ENCODE peak calls at places on chromosomes 2 and 18, in five cellular contexts. T, K, L, M and I are unnamed samples.

GRCh38 chr18:48674198-48674721 is 135.4 kb downstream of the CTIF start:
- DNase-seq in T (no peak), K (no peak), L (peak; percentile 75), M (no peak), I (no peak)

GRCh38 chr2:232348936-232349335 is 29.6 kb upstream of the ALPP start:
- DNase-seq in T (peak; percentile 28), K (no peak), L (no peak), M (no peak), I (no peak)

GRCh38 chr18:64966667-64967066 is 784.1 kb upstream of the CDH7 start:
- DNase-seq in T (no peak), K (no peak), L (no peak), M (no peak), I (peak; percentile 24)

GRCh38 chr2:56260415-56260814 is 76.6 kb downstream of the CCDC85A start:
- DNase-seq in T (no peak), K (no peak), L (no peak), M (no peak), I (no peak)

GRCh38 chr2:176088048-176088936 is 4.2 kb upstream of the HOXD13 start:
- DNase-seq in T (peak; percentile 55), K (no peak), L (peak; percentile 80), M (no peak), I (no peak)

GRCh38 chr2:126839711-126840110 is 59.0 kb upstream of the TEX51 start:
- DNase-seq in T (no peak), K (no peak), L (no peak), M (no peak), I (no peak)

GRCh38 chr2:232386740-232387450 is 8.3 kb downstream of the ALPP start:
- DNase-seq in T (peak; percentile 69), K (no peak), L (no peak), M (no peak), I (no peak)

GRCh38 chr18:79569720-79570119 is 109.9 kb upstream of the CTDP1 start:
- DNase-seq in T (no peak), K (peak; percentile 7), L (peak; percentile 7), M (no peak), I (no peak)

GRCh38 chr2:10159086-10159485 is 36.5 kb downstream of the RRM2 start:
- DNase-seq in T (no peak), K (no peak), L (no peak), M (no peak), I (no peak)

GRCh38 chr2:71150082-71150816 is 19.8 kb downstream of the MPHOSPH10 start:
- DNase-seq in T (no peak), K (no peak), L (no peak), M (no peak), I (no peak)

GRCh38 chr18:34098109-34098508 is 126.6 kb downstream of the NOL4 start:
- DNase-seq in T (no peak), K (no peak), L (no peak), M (no peak), I (no peak)

GRCh38 chr2:30446602-30447148 is 371 bp upstream of the LCLAT1 start:
- DNase-seq in T (no peak), K (no peak), L (no peak), M (no peak), I (no peak)

GRCh38 chr2:40348665-40349064 is 103.2 kb downstream of the SLC8A1 start:
- DNase-seq in T (no peak), K (no peak), L (no peak), M (no peak), I (no peak)

GRCh38 chr2:86072271-86072858 is 33.3 kb downstream of the POLR1A start:
- DNase-seq in T (peak; percentile 55), K (no peak), L (peak; percentile 90), M (peak; percentile 81), I (no peak)

GRCh38 chr2:31770718-31771117 is 190.0 kb upstream of the SRD5A2 start:
- DNase-seq in T (no peak), K (no peak), L (no peak), M (no peak), I (no peak)

GRCh38 chr2:239278941-239279365 is 121.9 kb downstream of the HDAC4 start:
- DNase-seq in T (no peak), K (no peak), L (peak; percentile 31), M (no peak), I (no peak)

GRCh38 chr2:204027105-204027504 is 90.5 kb downstream of the ICOS start:
- DNase-seq in T (no peak), K (no peak), L (no peak), M (peak; percentile 49), I (no peak)

GRCh38 chr2:20796374-20796791 is 26.5 kb downstream of the LDAH start:
- DNase-seq in T (peak; percentile 7), K (no peak), L (no peak), M (peak; percentile 21), I (no peak)